ENCODE peak calls at places on chromosome 9, in seven cellular contexts. F is HEK293T, L is AG04450, V is cardiac fibroblast, W is Kasumi-1, N is LoVo, K is foreskin fibroblast. M is an unnamed sample.

GRCh38 chr9:83937861-83938455 is 16.7 kb upstream of the KIF27 start:
- DNase-seq in F (peak; percentile 64), L (no peak), V (peak; percentile 81), W (peak; percentile 76), N (peak; percentile 70), K (no peak), M (peak; percentile 58)

GRCh38 chr9:78295731-78296130 is 1.2 kb upstream of the PSAT1 start:
- DNase-seq in F (no peak), L (no peak), V (no peak), W (no peak), N (no peak), K (no peak), M (no peak)

GRCh38 chr9:137029058-137029922 is 1.3 kb upstream of the ABCA2 start:
- DNase-seq in F (peak; percentile 75), L (no peak), V (peak; percentile 63), W (peak; percentile 12), N (peak; percentile 72), K (peak; percentile 35), M (peak; percentile 42)

GRCh38 chr9:81741103-81741502 is 51.8 kb upstream of the TLE1 start:
- DNase-seq in F (no peak), L (no peak), V (no peak), W (no peak), N (no peak), K (no peak), M (no peak)

GRCh38 chr9:97980918-97981827 is 2.0 kb upstream of the ANP32B start:
- DNase-seq in F (no peak), L (no peak), V (no peak), W (no peak), N (no peak), K (no peak), M (no peak)

GRCh38 chr9:23554691-23555090 is 271.3 kb downstream of the ELAVL2 start:
- DNase-seq in F (no peak), L (no peak), V (no peak), W (no peak), N (no peak), K (no peak), M (no peak)

GRCh38 chr9:109681301-109681700 is 98.7 kb upstream of the PALM2AKAP2 start:
- DNase-seq in F (no peak), L (no peak), V (no peak), W (no peak), N (no peak), K (no peak), M (no peak)

GRCh38 chr9:137672907-137673791 is 54.3 kb downstream of the EHMT1 start:
- DNase-seq in F (peak; percentile 70), L (peak; percentile 32), V (peak; percentile 85), W (peak; percentile 82), N (peak; percentile 54), K (peak; percentile 61), M (peak; percentile 78)

GRCh38 chr9:106069241-106069640 is 374.9 kb downstream of the TMEM38B start:
- DNase-seq in F (no peak), L (no peak), V (no peak), W (no peak), N (no peak), K (peak; percentile 3), M (no peak)

GRCh38 chr9:114732842-114733241 is 50.9 kb upstream of the TEX48 start:
- DNase-seq in F (no peak), L (no peak), V (peak; percentile 60), W (no peak), N (peak; percentile 57), K (no peak), M (peak; percentile 55)

GRCh38 chr9:96859461-96860198 is 5.3 kb upstream of the ZNF782 start:
- DNase-seq in F (no peak), L (peak; percentile 15), V (peak; percentile 56), W (no peak), N (no peak), K (peak; percentile 45), M (peak; percentile 87)